ENCODE peak calls at places on chromosome 5, in five cellular contexts. E is HT-29, X is A673, H is pancreas, Y is NCI-H82. F is an unnamed sample.

GRCh38 chr5:66151030-66151429 is 6.9 kb downstream of the SREK1 start:
- DNase-seq in E (no peak), X (no peak), H (no peak), Y (no peak), F (no peak)

GRCh38 chr5:1272201-1272600 is 22.7 kb downstream of the TERT start:
- DNase-seq in E (no peak), X (no peak), H (no peak), Y (no peak), F (no peak)

GRCh38 chr5:121299153-121299552 is 552.5 kb upstream of the FTMT start:
- DNase-seq in E (no peak), X (no peak), H (no peak), Y (no peak), F (no peak)

GRCh38 chr5:95526871-95527270 is 27.9 kb downstream of the SKIC3 start:
- DNase-seq in E (no peak), X (no peak), H (no peak), Y (no peak), F (no peak)

GRCh38 chr5:19886123-19886921 is 101.7 kb downstream of the CDH18 start:
- DNase-seq in E (no peak), X (no peak), H (no peak), Y (no peak), F (no peak)

GRCh38 chr5:42491699-42492098 is 68.5 kb downstream of the GHR start:
- DNase-seq in E (no peak), X (no peak), H (no peak), Y (no peak), F (no peak)

GRCh38 chr5:159905496-159905895 is 10.8 kb upstream of the ADRA1B start:
- DNase-seq in E (peak), X (no peak), H (no peak), Y (no peak), F (no peak)

GRCh38 chr5:149886060-149886459 is 58.5 kb downstream of the PDE6A start:
- DNase-seq in E (no peak), X (no peak), H (no peak), Y (no peak), F (no peak)

GRCh38 chr5:100188339-100188738 is 346.8 kb upstream of the FAM174A start:
- DNase-seq in E (no peak), X (no peak), H (no peak), Y (no peak), F (no peak)

GRCh38 chr5:40616791-40617190 is 62.9 kb upstream of the PTGER4 start:
- DNase-seq in E (no peak), X (no peak), H (no peak), Y (no peak), F (no peak)

GRCh38 chr5:107874810-107875209 is 204.1 kb upstream of the EFNA5 start:
- DNase-seq in E (no peak), X (no peak), H (no peak), Y (no peak), F (no peak)

GRCh38 chr5:169803077-169803981 is 166.3 kb downstream of the DOCK2 start:
- DNase-seq in E (no peak), X (peak), H (no peak), Y (no peak), F (no peak)